ENCODE peak calls at places on chromosomes 3 and 15, in eight cellular contexts. Y is glutamatergic neuron; V is GM10248; H is stimulated activated naive B cell treated with anti-CD40 and anti-IgM and Interleukin-4, amounts not matched to agents 10 μg/mL and 1 μg/mL and 100 μg/mL, for 72 hours; L is HFFc6; J is activated gamma-delta T cell treated with Interleukin-2 at 50 U/mL for 16 hours; U is endothelial cell of umbilical vein; Z is choroid plexus epithelial cell. S is an unnamed sample.

GRCh38 chr15:84034831-84035753 is 200.5 kb upstream of the GOLGA6L4 start:
- DNase-seq in Y (no peak), V (peak; percentile 36), H (no peak), L (no peak), J (no peak), U (no peak), Z (peak; percentile 86), S (no peak)

GRCh38 chr3:190338717-190339116 is 16.5 kb upstream of the CLDN1 start:
- DNase-seq in Y (no peak), V (no peak), H (no peak), L (peak; percentile 51), J (no peak), U (peak; percentile 50), Z (no peak), S (no peak)

GRCh38 chr15:42373274-42373673 is 14.0 kb downstream of the CAPN3 start:
- DNase-seq in Y (no peak), V (no peak), H (no peak), L (no peak), J (no peak), U (no peak), Z (no peak), S (no peak)

GRCh38 chr15:38316311-38316710 is 63.7 kb downstream of the SPRED1 start:
- DNase-seq in Y (no peak), V (no peak), H (no peak), L (peak; percentile 6), J (no peak), U (no peak), Z (peak; percentile 64), S (no peak)

GRCh38 chr3:196741401-196741761 is 1.7 kb downstream of the PAK2 start:
- DNase-seq in Y (no peak), V (no peak), H (no peak), L (no peak), J (no peak), U (no peak), Z (no peak), S (no peak)

GRCh38 chr3:123138819-123139517 is 62.8 kb upstream of the SEC22A start:
- DNase-seq in Y (no peak), V (no peak), H (no peak), L (no peak), J (no peak), U (no peak), Z (no peak), S (no peak)

GRCh38 chr3:24060055-24060454 is 115.0 kb downstream of the NR1D2 start:
- DNase-seq in Y (no peak), V (no peak), H (no peak), L (peak; percentile 75), J (no peak), U (no peak), Z (peak; percentile 81), S (no peak)

GRCh38 chr3:112637700-112638099 is 3.2 kb downstream of the CCDC80 start:
- DNase-seq in Y (no peak), V (no peak), H (no peak), L (no peak), J (no peak), U (no peak), Z (no peak), S (no peak)

GRCh38 chr3:155428558-155428957 is 135.1 kb upstream of the STRIT1 start:
- DNase-seq in Y (no peak), V (no peak), H (no peak), L (peak; percentile 94), J (no peak), U (no peak), Z (no peak), S (no peak)

GRCh38 chr3:122233109-122233952 is 49.9 kb downstream of the CASR start:
- DNase-seq in Y (no peak), V (peak; percentile 46), H (peak; percentile 71), L (no peak), J (no peak), U (no peak), Z (no peak), S (no peak)

GRCh38 chr3:139261754-139262632 is 81.8 kb upstream of the MRPS22 start:
- DNase-seq in Y (no peak), V (no peak), H (no peak), L (no peak), J (no peak), U (no peak), Z (no peak), S (no peak)

GRCh38 chr3:82143661-82144405 is 382.4 kb upstream of the GBE1 start:
- DNase-seq in Y (no peak), V (no peak), H (no peak), L (no peak), J (no peak), U (peak; percentile 37), Z (no peak), S (no peak)

GRCh38 chr15:64697911-64698369 is 77.4 kb downstream of the RBPMS2 start:
- DNase-seq in Y (no peak), V (no peak), H (peak; percentile 33), L (no peak), J (no peak), U (no peak), Z (peak; percentile 19), S (no peak)

GRCh38 chr3:161409069-161409468 is 37.8 kb upstream of the SPTSSB start:
- DNase-seq in Y (no peak), V (no peak), H (no peak), L (peak; percentile 38), J (peak; percentile 45), U (peak; percentile 61), Z (peak; percentile 71), S (peak; percentile 32)

GRCh38 chr3:128878556-128879124 is 780 bp upstream of the ACAD9 start:
- DNase-seq in Y (no peak), V (peak; percentile 23), H (no peak), L (peak; percentile 75), J (peak; percentile 8), U (peak; percentile 74), Z (peak; percentile 73), S (no peak)

GRCh38 chr15:79406191-79406590 is 25.9 kb upstream of the MINAR1 start:
- DNase-seq in Y (no peak), V (no peak), H (no peak), L (no peak), J (no peak), U (no peak), Z (no peak), S (no peak)

GRCh38 chr15:56877591-56877990 is 40.9 kb upstream of the TCF12 start:
- DNase-seq in Y (no peak), V (no peak), H (no peak), L (no peak), J (no peak), U (no peak), Z (peak; percentile 29), S (no peak)

GRCh38 chr3:127805026-127805753 is 17.1 kb downstream of the MGLL start:
- DNase-seq in Y (no peak), V (no peak), H (no peak), L (no peak), J (no peak), U (no peak), Z (peak; percentile 30), S (no peak)

GRCh38 chr3:50297384-50297775 is 1.8 kb downstream of the HYAL3 start:
- DNase-seq in Y (no peak), V (no peak), H (no peak), L (no peak), J (no peak), U (no peak), Z (no peak), S (no peak)

GRCh38 chr3:89847955-89848354 is 740.5 kb downstream of the EPHA3 start:
- DNase-seq in Y (no peak), V (no peak), H (no peak), L (no peak), J (no peak), U (no peak), Z (peak; percentile 37), S (no peak)

GRCh38 chr3:7456376-7456775 is 595.5 kb downstream of the GRM7 start:
- DNase-seq in Y (no peak), V (no peak), H (no peak), L (no peak), J (no peak), U (peak; percentile 69), Z (no peak), S (no peak)

GRCh38 chr15:101233651-101234281 is 18.1 kb downstream of the CHSY1 start:
- DNase-seq in Y (no peak), V (no peak), H (no peak), L (no peak), J (no peak), U (no peak), Z (no peak), S (no peak)

GRCh38 chr3:12308517-12308916 is 19.6 kb downstream of the PPARG start:
- DNase-seq in Y (no peak), V (no peak), H (no peak), L (peak; percentile 87), J (no peak), U (peak; percentile 49), Z (peak; percentile 95), S (no peak)

GRCh38 chr3:23697416-23697815 is 108.3 kb upstream of the UBE2E1 start:
- DNase-seq in Y (peak; percentile 31), V (no peak), H (no peak), L (no peak), J (no peak), U (no peak), Z (no peak), S (no peak)

GRCh38 chr3:123586966-123587365 is 2.1 kb upstream of the HACD2 start:
- DNase-seq in Y (no peak), V (no peak), H (no peak), L (peak; percentile 88), J (no peak), U (no peak), Z (peak; percentile 74), S (no peak)

GRCh38 chr3:169112153-169112892 is 551.2 kb downstream of the MECOM start:
- DNase-seq in Y (no peak), V (no peak), H (no peak), L (peak; percentile 73), J (no peak), U (peak; percentile 86), Z (peak; percentile 93), S (no peak)

GRCh38 chr3:174619244-174619643 is 239.9 kb upstream of the NAALADL2 start:
- DNase-seq in Y (no peak), V (no peak), H (no peak), L (no peak), J (no peak), U (no peak), Z (no peak), S (no peak)

GRCh38 chr3:25683410-25683809 is 18.7 kb upstream of the TOP2B start:
- DNase-seq in Y (no peak), V (no peak), H (no peak), L (no peak), J (no peak), U (no peak), Z (no peak), S (no peak)

GRCh38 chr3:28349397-28350000 is 875 bp upstream of the AZI2 start:
- DNase-seq in Y (no peak), V (no peak), H (no peak), L (no peak), J (no peak), U (no peak), Z (peak; percentile 26), S (no peak)

GRCh38 chr3:152505926-152506325 is 237.2 kb downstream of the MBNL1 start:
- DNase-seq in Y (no peak), V (peak; percentile 20), H (peak; percentile 69), L (no peak), J (no peak), U (no peak), Z (no peak), S (no peak)

GRCh38 chr3:34277110-34277509 is 478.7 kb downstream of the PDCD6IP start:
- DNase-seq in Y (no peak), V (no peak), H (no peak), L (no peak), J (no peak), U (no peak), Z (no peak), S (no peak)

GRCh38 chr15:74386496-74387140 is 19.2 kb upstream of the CYP11A1 start:
- DNase-seq in Y (no peak), V (no peak), H (no peak), L (no peak), J (no peak), U (no peak), Z (no peak), S (no peak)

GRCh38 chr3:64055076-64055475 is 31.8 kb upstream of the PSMD6 start:
- DNase-seq in Y (no peak), V (no peak), H (no peak), L (no peak), J (no peak), U (peak; percentile 10), Z (no peak), S (no peak)

GRCh38 chr15:66679657-66680108 is 22.4 kb upstream of the SMAD6 start:
- DNase-seq in Y (peak; percentile 34), V (no peak), H (no peak), L (no peak), J (no peak), U (no peak), Z (peak; percentile 68), S (no peak)

S was measured in neuronal stem cell.